ENCODE peak calls at places on chromosomes 11 and 22, in four cellular contexts. D is HepG2, C is K562, V is GM12878. R is an unnamed sample.

GRCh38 chr11:60633645-60634044 is 65.8 kb upstream of the MS4A8 start:
- DNase-seq in D (no peak), C (no peak), V (peak), R (no peak)

GRCh38 chr11:45646275-45646970 is 19.0 kb downstream of the CHST1 start:
- DNase-seq in D (no peak), C (peak), V (peak), R (peak)

GRCh38 chr22:32080904-32081303 is 37.8 kb downstream of the SLC5A1 start:
- DNase-seq in D (peak), C (peak), V (peak), R (peak)

GRCh38 chr11:14812776-14813175 is 79.3 kb downstream of the CYP2R1 start:
- DNase-seq in D (no peak), C (no peak), V (no peak), R (no peak)

GRCh38 chr11:50246699-50247098 is 214.0 kb downstream of the OR4C45 start:
- DNase-seq in D (no peak), C (no peak), V (no peak), R (no peak)

GRCh38 chr11:61826930-61827572 is 1.0 kb upstream of the FADS2 start:
- DNase-seq in D (no peak), C (no peak), V (no peak), R (no peak)

GRCh38 chr11:36048496-36049247 is 104.8 kb downstream of the LDLRAD3 start:
- DNase-seq in D (no peak), C (no peak), V (no peak), R (no peak)

GRCh38 chr11:120400564-120401364 is 64.6 kb downstream of the ARHGEF12 start:
- DNase-seq in D (peak), C (peak), V (peak), R (peak)

GRCh38 chr11:7564803-7565202 is 51.0 kb downstream of the PPFIBP2 start:
- DNase-seq in D (no peak), C (no peak), V (no peak), R (no peak)

GRCh38 chr11:117912497-117912896 is 16.7 kb downstream of the TMPRSS13 start:
- DNase-seq in D (no peak), C (no peak), V (no peak), R (no peak)

DNA sequence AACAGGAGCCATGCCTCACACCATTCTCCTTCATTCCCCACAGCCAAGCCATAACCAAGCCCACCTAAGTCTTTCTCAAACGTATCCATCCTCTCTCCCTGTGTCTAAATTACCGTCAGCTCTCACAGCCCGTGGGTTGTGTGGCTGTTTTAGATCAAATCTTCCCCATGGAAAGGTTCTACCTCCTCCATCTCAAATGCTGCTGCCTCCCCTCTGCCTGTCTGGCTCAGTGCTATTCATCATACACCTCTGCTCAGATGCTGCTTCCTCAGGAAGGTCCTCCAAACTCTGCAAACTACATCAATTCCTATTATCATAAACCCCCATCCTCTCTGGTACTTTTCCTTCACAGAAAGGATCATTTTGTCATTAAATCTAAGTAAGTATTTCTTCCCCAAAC is 15.1 kb downstream of the NFRKB start:
- DNase-seq in D (no peak), C (no peak), V (no peak), R (no peak)
- TF ChIP-seq SP1 in D (no peak), C (no peak), V (no peak), R (no peak)

DNA sequence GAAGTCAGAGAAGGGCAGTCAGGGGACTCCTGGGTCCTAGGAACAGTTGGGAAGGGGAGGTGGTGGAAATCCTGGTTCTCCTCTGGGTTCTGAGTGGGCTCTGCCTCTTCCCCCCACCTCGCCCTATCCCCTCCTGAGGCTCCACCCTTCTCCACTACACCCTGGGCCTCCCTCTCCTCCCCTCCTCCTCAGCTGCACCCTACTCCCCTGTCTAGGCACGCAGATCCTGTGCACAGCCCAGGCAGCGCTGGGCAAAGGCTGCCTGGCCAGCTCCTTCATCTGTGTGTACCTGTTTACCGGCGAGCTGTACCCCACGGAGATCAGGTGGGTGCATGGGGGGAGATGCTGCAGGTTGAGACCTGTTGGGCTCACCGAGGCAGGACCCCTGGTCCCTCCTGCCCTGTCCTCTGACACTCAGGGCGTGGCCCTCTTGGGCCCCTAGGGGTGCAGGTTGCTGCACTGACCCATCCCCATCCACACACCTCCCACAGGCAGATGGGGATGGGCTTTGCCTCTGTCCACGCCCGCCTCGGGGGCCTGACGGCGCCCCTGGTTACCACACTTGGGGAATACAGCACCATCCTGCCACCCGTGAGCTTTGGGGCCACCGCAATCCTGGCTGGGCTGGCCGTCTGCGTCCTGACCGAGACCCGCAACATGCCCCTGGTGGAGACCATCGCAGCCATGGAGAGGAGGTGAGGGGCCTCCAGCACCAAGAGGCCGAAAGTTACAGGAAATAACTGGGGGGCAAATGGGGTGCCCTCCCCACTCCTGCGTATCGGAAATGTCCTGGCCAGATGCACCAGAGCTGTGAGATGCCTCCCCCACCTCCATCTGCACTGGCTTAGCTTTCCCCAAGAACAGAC is 25.3 kb upstream of the POLA2 start:
- DNase-seq in D (no peak), C (no peak), V (no peak), R (no peak)
- TF ChIP-seq ATF3 in D (no peak), C (no peak), V (no peak), R (no peak)

GRCh38 chr11:9982127-9982795 is 311.8 kb downstream of the SBF2 start:
- DNase-seq in D (no peak), C (no peak), V (no peak), R (no peak)

GRCh38 chr11:9977554-9977953 is 313.7 kb downstream of the SWAP70 start:
- DNase-seq in D (no peak), C (no peak), V (no peak), R (no peak)

GRCh38 chr11:9980931-9981330 is 313.1 kb downstream of the SBF2 start:
- DNase-seq in D (no peak), C (no peak), V (no peak), R (no peak)

DNA sequence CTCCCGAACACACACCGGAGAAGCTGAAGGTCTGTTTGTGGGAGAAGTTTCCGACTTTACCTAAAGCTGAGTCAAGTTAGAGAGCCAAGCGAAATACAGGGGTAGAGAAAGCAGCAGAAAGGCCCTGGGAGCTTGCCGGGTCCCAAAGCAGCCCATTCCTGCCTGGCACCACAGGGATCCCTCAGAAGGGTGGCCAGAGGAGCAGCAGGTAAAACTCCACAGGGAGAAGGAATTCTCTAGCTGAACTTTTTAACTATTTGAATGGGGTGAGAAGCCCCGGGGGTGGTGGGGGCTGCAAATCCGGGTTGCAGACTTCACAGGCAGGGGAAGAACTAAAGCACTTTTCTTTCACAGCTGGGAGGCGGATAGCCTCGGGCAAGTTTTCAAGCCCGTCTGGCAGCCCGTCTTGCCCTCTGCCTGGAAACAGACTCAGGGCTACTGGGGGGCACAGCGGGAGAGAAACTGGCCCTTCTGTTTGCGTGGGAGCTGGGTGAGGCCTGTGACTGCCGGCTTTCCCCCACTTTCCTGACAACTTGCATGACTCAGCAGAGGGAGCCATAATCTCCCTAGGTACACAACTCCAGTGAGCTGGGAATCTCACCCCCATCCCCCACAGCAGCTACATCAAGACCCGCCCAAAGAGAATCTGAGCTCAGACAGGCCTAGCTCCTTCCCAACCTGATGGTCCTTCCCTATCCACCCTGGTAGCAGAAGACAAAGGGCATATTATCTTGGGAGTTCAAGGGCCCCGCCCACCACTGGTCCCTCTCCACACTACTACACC is 311.0 kb downstream of the SBF2 start:
- DNase-seq in D (peak), C (peak), V (no peak), R (peak)
- TF ChIP-seq JUND in D (no peak), C (no peak), V (no peak), R (no peak)

DNA sequence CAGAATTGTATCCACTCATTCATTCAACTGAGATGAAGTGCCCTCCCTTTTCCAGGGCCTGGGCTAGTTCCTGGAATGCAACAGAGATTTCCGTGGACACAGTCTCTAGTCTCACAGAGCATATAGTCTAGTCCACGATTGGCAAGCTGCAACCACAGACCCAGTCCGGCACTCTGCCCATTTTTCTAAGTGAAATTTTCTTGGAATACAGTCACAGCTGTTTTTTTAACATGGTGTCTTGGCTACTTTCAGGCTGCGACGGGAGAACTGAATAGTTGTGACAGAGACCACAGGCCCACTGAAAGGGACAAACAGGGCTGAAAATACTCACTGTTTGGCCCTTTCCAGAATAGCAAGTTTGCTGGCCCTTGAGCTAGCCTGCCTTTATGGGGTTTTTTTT is 29.2 kb downstream of the ALG12 start:
- DNase-seq in D (no peak), C (no peak), V (no peak), R (no peak)
- TF ChIP-seq SP1 in D (no peak), C (no peak), V (no peak), R (no peak)

DNA sequence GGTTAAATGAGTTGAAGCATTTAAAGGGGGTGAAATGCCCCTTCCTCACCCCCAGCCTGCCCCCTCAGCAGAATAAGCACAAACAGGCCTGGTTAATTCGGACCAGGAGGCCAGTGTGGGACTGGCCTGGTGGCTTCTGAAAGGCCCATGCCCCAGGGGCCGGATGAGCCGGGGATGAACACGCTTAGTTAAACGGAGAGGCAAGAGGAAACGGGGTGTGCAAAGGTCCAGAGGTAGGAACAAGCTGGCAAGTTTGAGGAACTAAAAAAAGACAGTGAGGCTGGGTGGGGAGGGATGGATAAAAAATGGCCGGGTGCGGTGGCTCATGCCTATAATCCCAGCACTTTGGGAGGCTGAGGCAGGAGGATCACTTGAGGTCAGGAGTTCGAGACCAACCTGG is 11.5 kb downstream of the SCUBE1 start:
- DNase-seq in D (no peak), C (no peak), V (no peak), R (no peak)
- TF ChIP-seq ATF3 in D (no peak), C (no peak), V (no peak), R (no peak)

DNA sequence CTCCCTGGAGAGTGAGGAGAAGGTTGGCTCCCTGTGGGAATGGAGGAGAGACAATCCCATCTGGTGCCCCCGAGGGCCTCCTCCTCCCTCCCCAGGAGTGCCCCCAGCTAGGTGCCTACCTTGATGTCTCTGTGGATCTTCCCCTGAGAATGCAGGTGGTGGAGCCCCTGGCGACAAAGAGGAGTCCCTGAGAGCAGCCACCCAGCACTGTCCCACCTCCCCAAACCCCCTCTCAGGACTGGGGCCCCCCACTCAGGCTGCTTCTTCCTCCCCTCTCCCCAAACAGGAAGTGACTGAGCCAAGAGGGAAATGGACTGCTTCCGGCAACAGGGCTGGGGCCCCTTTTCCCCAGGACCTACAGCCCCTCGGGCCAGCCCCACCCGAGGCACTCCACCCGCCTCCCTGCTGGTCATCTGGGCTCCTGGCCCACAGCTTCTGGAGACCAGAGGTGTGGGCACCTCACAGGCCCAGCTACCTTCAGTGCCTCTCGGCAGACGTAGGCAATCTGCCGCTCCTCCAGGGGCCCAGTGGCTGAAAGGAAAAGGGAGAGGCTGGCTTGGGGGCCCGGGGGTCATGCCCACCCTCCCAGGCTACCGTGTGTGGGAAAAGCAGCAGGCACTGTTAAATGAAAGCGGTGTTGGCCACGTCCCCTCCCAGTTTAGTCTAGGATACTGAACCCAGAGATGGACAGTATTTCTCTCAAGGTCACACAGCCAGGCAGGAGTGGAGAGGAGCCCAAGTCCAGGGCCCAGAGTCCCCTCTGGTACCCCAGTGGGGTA is 1.2 kb downstream of the MAP4K2 start:
- DNase-seq in D (no peak), C (no peak), V (no peak), R (no peak)
- TF ChIP-seq JUND in D (no peak), C (no peak), V (no peak), R (no peak)

DNA sequence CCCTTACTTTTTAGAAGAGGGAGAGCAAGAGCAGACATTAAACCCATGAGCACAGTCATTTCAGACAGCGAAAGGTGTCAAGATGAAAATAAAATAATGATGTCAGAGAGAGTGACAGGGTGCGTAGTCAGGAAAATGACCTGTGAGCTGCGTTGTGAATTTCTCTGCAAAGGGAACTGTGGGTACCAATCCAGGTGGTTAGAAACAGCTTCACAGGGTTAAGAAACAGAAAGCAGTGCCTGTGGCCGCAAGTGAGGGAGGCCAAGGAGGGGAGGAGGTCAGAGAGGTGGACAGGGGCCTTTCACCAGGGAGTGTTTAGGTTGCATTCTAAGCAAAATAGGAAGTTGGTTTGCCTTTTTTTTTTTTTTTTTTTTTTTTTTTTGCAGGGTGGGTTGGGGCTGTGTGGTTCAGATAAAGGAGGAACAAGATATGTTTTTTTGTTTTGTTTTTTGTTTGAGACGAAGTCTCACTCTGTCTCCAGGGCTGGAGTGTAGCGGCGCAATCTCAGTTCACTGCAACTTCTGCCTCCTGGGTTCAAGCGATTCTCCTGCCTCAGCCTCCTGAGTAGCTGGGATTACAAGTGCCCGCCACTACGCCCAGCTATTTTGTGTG is 7.9 kb downstream of the TIGD3 start:
- DNase-seq in D (no peak), C (peak), V (peak), R (no peak)
- TF ChIP-seq SP1 in D (no peak), C (no peak), V (peak), R (no peak)

DNA sequence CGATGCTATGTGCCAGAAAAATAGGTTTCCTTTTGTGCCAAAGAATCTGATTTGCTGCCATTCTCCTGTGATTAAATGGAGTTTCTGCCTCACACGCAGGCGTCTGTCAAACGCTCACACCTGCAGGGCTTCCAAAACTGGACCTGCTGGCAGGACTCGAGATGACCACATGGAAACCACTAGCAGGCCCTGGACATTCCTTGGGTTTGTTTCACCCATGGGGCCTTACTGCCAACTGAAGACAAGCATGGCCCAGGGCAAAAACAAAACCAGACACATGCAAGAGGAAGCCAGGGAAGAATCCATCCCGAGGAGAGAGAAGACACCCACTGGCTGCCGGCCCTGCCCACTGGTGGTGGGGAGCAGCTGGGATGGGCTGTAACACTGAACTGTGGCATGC is 55.9 kb upstream of the MN1 start:
- DNase-seq in D (no peak), C (no peak), V (no peak), R (no peak)
- TF ChIP-seq ATF3 in D (no peak), C (no peak), V (no peak), R (no peak)

GRCh38 chr11:109937968-109938367 is 155.2 kb upstream of the ZC3H12C start:
- DNase-seq in D (no peak), C (no peak), V (no peak), R (no peak)

GRCh38 chr11:109934151-109934550 is 159.0 kb upstream of the ZC3H12C start:
- DNase-seq in D (no peak), C (no peak), V (no peak), R (no peak)

GRCh38 chr11:109940816-109941215 is 152.4 kb upstream of the ZC3H12C start:
- DNase-seq in D (no peak), C (peak), V (no peak), R (peak)

DNA sequence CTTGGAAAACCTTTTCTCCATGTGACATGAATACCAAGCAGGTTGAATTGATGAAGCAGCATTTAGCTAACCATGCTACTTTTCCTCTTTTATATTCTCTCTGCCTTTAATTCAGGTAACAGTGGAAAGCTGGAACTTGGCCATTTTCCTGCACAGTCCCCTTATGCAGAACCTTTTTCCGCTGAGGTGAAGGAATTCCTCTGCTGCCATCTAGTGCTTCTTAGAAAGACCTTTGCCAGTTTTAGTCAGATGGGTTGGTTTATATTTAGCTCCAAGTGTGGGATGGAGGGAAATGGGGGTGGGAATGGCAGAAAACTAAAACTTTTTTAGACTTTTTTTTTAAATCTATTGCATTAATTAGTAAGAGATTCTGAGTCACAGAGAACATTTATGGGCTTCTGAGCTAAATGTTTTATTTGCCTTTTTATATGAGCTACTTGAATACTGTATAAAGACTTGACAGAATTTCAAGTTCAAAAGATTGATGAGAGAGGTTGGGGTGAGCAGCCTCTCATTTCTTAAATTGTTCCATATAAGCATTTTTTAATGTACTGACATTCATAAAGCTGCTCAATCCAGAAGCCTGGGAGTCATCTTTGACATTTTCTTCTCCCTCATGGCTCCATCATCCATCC is 153.9 kb upstream of the ZC3H12C start:
- DNase-seq in D (peak), C (peak), V (no peak), R (peak)
- TF ChIP-seq JUND in D (no peak), C (no peak), V (no peak), R (no peak)